ENCODE peak calls at places on chromosomes 13 and 19, in four cellular contexts. P is naive thymus-derived CD4-positive, alpha-beta T cell; A is CD8-positive, alpha-beta T cell; D is AG04450. H is an unnamed sample.
A peak's percentile ranks its signal among the peaks of the same experiment; 100 is the strongest.

GRCh38 chr19:13116282-13117175 is at the start of gene TRMT1:
- DNase-seq in P (peak; percentile 90), A (peak; percentile 84), D (peak; percentile 74), H (peak; percentile 93)

GRCh38 chr19:8262431-8262830 is 45.7 kb downstream of the CD320 start:
- DNase-seq in P (no peak), A (no peak), D (no peak), H (no peak)

GRCh38 chr19:2523630-2524311 is 47.8 kb downstream of the GADD45B start:
- DNase-seq in P (no peak), A (no peak), D (no peak), H (no peak)

GRCh38 chr13:43376596-43376995 is 353.2 kb downstream of the DNAJC15 start:
- DNase-seq in P (no peak), A (no peak), D (no peak), H (no peak)

GRCh38 chr19:45071969-45072790 is 4.1 kb downstream of the ZNF296 start:
- DNase-seq in P (no peak), A (no peak), D (no peak), H (no peak)

GRCh38 chr13:29754486-29754806 is 96.0 kb downstream of the UBL3 start:
- DNase-seq in P (no peak), A (no peak), D (no peak), H (peak; percentile 31)

GRCh38 chr19:43847246-43847645 is 20.1 kb downstream of the ZNF283 start:
- DNase-seq in P (no peak), A (no peak), D (no peak), H (no peak)

GRCh38 chr13:39777527-39778061 is 122.1 kb downstream of the COG6 start:
- DNase-seq in P (no peak), A (no peak), D (peak; percentile 55), H (no peak)

GRCh38 chr19:861756-862528 is 2.5 kb downstream of the CFD start:
- DNase-seq in P (peak; percentile 72), A (peak; percentile 78), D (no peak), H (peak; percentile 80)

GRCh38 chr19:32817252-32817912 is 52.2 kb downstream of the SLC7A9 start:
- DNase-seq in P (no peak), A (no peak), D (no peak), H (no peak)

GRCh38 chr13:113518080-113518803 is 27.7 kb upstream of the DCUN1D2 start:
- DNase-seq in P (no peak), A (no peak), D (no peak), H (no peak)

GRCh38 chr13:113792821-113793717 is 34.0 kb downstream of the TMEM255B start:
- DNase-seq in P (no peak), A (no peak), D (no peak), H (no peak)

GRCh38 chr19:35518313-35518712 is 4.9 kb upstream of the DMKN start:
- DNase-seq in P (no peak), A (no peak), D (peak; percentile 92), H (no peak)

GRCh38 chr19:48481846-48482639 is 12.9 kb downstream of the CYTH2 start:
- DNase-seq in P (no peak), A (no peak), D (no peak), H (no peak)

GRCh38 chr13:40236566-40237168 is 429.8 kb downstream of the FOXO1 start:
- DNase-seq in P (no peak), A (no peak), D (no peak), H (no peak)

GRCh38 chr13:44244288-44244687 is 129.3 kb upstream of the SERP2 start:
- DNase-seq in P (no peak), A (no peak), D (no peak), H (no peak)

GRCh38 chr13:110092869-110093268 is 214.1 kb downstream of the COL4A1 start:
- DNase-seq in P (no peak), A (no peak), D (no peak), H (no peak)

GRCh38 chr19:34588846-34589245 is 88.1 kb downstream of the SCGB2B2 start:
- DNase-seq in P (no peak), A (no peak), D (no peak), H (no peak)

GRCh38 chr13:93529961-93530360 is 303.4 kb downstream of the GPC6 start:
- DNase-seq in P (no peak), A (no peak), D (no peak), H (no peak)

GRCh38 chr19:1587872-1588271 is 4.8 kb downstream of the MBD3 start:
- DNase-seq in P (no peak), A (no peak), D (no peak), H (no peak)

GRCh38 chr19:45940515-45940805 is 25.9 kb upstream of the NANOS2 start:
- DNase-seq in P (no peak), A (no peak), D (no peak), H (no peak)

GRCh38 chr13:34722931-34723330 is 219.1 kb upstream of the NBEA start:
- DNase-seq in P (no peak), A (no peak), D (no peak), H (no peak)

GRCh38 chr13:79593611-79594275 is 112.8 kb downstream of the NDFIP2 start:
- DNase-seq in P (no peak), A (no peak), D (no peak), H (no peak)

GRCh38 chr19:41426952-41427646 is at the start of gene B3GNT8:
- DNase-seq in P (peak; percentile 48), A (peak; percentile 47), D (peak; percentile 11), H (peak; percentile 94)

GRCh38 chr19:33794578-33795369 is 1.9 kb upstream of the KCTD15 start:
- DNase-seq in P (no peak), A (no peak), D (no peak), H (no peak)

GRCh38 chr13:37656247-37656940 is 57.8 kb upstream of the POSTN start:
- DNase-seq in P (no peak), A (no peak), D (peak; percentile 89), H (no peak)

GRCh38 chr13:114161028-114161556 is 18.0 kb upstream of the CFAP97D2 start:
- DNase-seq in P (no peak), A (no peak), D (no peak), H (no peak)

GRCh38 chr13:50448535-50448981 is 394.9 kb downstream of the DLEU7 start:
- DNase-seq in P (no peak), A (no peak), D (no peak), H (no peak)

GRCh38 chr13:20182231-20182846 is 10.4 kb downstream of the GJB2 start:
- DNase-seq in P (no peak), A (peak; percentile 54), D (peak; percentile 67), H (peak; percentile 58)

GRCh38 chr19:57512845-57513244 is 13.1 kb downstream of the ZNF773 start:
- DNase-seq in P (no peak), A (no peak), D (no peak), H (no peak)
- H3K9me3 ChIP-seq in P (peaks cover 80% of the 10 kb centered on the region), A (peaks cover 48% of the 10 kb centered on the region), D (peaks cover 34% of the 10 kb centered on the region), H (no peaks in the 10 kb centered on the region)

DNA sequence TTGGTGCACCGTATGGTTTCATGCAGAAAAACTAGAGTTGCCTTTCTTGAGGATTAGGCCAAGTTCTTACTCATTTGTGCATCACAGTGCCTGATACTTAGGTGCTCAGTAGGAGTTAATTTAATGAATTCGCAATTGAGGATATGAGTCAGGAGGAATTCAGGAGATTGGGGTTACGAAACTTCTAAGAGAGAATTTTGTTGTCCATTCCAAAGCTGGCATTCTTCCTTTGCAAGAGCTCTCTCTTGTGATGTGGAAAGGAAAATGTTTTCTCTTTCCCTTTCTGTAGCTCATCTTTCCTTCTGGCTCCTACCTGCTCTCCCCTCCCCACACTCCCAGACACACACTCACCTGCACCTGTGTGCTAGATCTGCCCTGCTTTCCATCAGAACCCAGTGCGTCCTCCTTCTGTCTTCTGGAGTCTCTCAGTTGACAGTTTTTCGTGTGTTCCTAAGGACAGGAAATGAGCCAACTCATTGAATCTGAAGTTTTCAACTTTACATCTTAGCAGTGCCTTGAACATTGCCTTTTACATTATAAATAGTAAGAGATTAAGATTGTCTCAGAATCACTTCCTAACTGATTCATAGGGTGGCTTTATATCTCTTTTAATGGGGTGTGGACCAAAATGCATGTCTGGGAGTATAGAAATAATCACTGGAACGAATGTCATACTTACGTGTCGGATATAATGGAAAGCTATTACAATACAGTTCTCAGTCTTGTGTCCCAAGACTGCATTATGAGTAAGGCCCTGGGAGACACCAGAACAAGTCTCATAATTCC is 19.7 kb upstream of the ERCC5 start:
- DNase-seq in P (no peak), A (no peak), D (peak; percentile 71), H (no peak)
- H3K4me3 ChIP-seq in P (no peak overlapping the region), A (no peak overlapping the region), D (peak overlapping the region; percentile 52), H (no peak overlapping the region)

GRCh38 chr19:37564624-37565369 is 29.8 kb downstream of the ZNF571 start:
- DNase-seq in P (no peak), A (no peak), D (no peak), H (no peak)

GRCh38 chr19:37565370-37565669 is 29.3 kb downstream of the ZNF571 start:
- DNase-seq in P (no peak), A (no peak), D (no peak), H (no peak)

DNA sequence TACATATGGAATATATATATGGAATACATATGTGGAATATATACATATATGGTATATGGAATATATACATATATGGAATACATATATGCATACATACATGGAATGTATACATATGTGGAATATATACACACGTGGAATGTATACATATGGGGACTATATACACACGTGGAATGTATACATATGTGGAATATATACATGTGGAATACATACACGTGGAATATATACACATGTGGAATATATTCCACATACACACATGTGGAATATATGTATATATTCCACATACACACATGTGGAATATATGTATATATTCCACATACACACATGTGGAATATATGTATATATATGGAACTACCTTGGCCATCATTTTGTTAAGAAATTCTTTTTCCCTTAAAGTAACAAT is 31.1 kb downstream of the ZNF571 start:
- DNase-seq in P (no peak), A (no peak), D (no peak), H (no peak)
- H3K9me3 ChIP-seq in P (peaks cover 96% of the 10 kb centered on the region), A (peaks cover 67% of the 10 kb centered on the region), D (peaks cover 34% of the 10 kb centered on the region), H (peaks cover 6% of the 10 kb centered on the region)

GRCh38 chr19:50344661-50345318 is 15.6 kb upstream of the KCNC3 start:
- DNase-seq in P (no peak), A (no peak), D (no peak), H (no peak)

DNA sequence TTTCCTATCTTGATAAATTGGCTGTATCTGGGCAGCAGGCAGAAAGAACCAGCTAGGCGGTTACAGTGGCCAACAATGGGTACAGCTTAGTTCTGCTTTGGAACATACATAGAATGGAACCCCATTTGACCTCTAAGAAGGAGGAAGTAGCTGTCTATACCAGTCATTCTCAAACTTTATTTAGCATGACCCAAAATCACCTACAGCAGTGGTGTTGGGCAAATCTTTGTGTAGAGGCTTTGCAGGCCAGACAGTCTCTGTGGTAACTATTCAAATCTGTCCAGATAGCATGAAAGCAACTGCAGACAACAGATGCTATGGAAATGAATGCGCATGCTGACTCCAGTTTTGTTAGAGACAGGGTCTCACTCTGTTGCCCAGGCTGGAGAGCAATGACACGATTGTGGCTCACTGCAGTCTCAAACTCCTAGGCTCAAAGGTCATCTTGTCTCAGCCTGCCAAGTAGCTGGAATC is 12.0 kb upstream of the KCNC3 start:
- DNase-seq in P (no peak), A (no peak), D (no peak), H (no peak)
- H3K4me3 ChIP-seq in P (no peak overlapping the region), A (no peak overlapping the region), D (no peak overlapping the region), H (no peak overlapping the region)

DNA sequence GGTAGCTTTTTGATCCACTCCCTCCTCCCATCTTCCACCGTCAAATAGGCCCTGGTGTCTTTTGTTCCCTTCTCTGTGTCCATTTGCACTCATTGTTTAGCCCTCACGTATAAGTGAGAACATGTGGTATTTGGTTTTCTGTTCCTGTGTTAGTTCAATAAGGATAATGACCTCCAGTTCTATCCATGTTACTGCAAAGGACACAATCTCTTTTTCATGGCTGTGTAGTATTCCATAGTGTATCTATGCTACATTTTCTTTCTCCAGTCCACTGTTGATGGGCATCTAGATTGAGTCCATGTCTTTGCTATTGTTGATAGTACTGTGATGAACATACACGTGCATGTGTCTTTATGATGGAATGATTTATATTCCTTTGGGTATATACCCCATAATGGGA is 136.0 kb upstream of the USP29 start:
- DNase-seq in P (no peak), A (no peak), D (no peak), H (no peak)
- H3K9me3 ChIP-seq in P (peaks cover 36% of the 10 kb centered on the region), A (no peaks in the 10 kb centered on the region), D (peaks cover 77% of the 10 kb centered on the region), H (no peaks in the 10 kb centered on the region)